ENCODE peak calls at places on chromosomes 11 and 22, in four cellular contexts. One of them, this sample, is unnamed.
A peak's percentile ranks its signal among the peaks of the same experiment; 100 is the strongest.

GRCh38 chr22:39900306-39901227 is at the start of gene GRAP2:
- DNase-seq in K562: peak; percentile 69
- DNase-seq in GM12878: peak; percentile 94
- DNase-seq in HepG2: no peak
- DNase-seq in this sample: no peak

GRCh38 chr11:32892355-32893090 is at the start of gene QSER1:
- DNase-seq in K562: peak; percentile 82
- DNase-seq in GM12878: no peak
- DNase-seq in HepG2: peak; percentile 35
- DNase-seq in this sample: peak; percentile 67

GRCh38 chr11:74153224-74153623 is 17.6 kb downstream of the C2CD3 start:
- DNase-seq in K562: no peak
- DNase-seq in GM12878: no peak
- DNase-seq in HepG2: no peak
- DNase-seq in this sample: no peak

GRCh38 chr22:24926428-24926725 is 20.1 kb downstream of the LHFPL7 start:
- DNase-seq in K562: no peak
- DNase-seq in GM12878: no peak
- DNase-seq in HepG2: no peak
- DNase-seq in this sample: no peak

GRCh38 chr22:22219140-22219996 is 25.2 kb upstream of the VPREB1 start:
- DNase-seq in K562: no peak
- DNase-seq in GM12878: no peak
- DNase-seq in HepG2: no peak
- DNase-seq in this sample: no peak

GRCh38 chr22:44473166-44473565 is 24.9 kb downstream of the RTL6 start:
- DNase-seq in K562: no peak
- DNase-seq in GM12878: no peak
- DNase-seq in HepG2: no peak
- DNase-seq in this sample: no peak

GRCh38 chr22:50027639-50028537 is 15.3 kb upstream of the IL17REL start:
- DNase-seq in K562: no peak
- DNase-seq in GM12878: no peak
- DNase-seq in HepG2: no peak
- DNase-seq in this sample: peak; percentile 37

GRCh38 chr11:44977493-44977984 is 26.9 kb upstream of the TP53I11 start:
- DNase-seq in K562: no peak
- DNase-seq in GM12878: no peak
- DNase-seq in HepG2: no peak
- DNase-seq in this sample: peak; percentile 34

GRCh38 chr11:19632435-19632834 is 80.2 kb upstream of the NAV2 start:
- DNase-seq in K562: no peak
- DNase-seq in GM12878: no peak
- DNase-seq in HepG2: no peak
- DNase-seq in this sample: no peak

GRCh38 chr11:88813233-88813915 is 252.4 kb downstream of the GRM5 start:
- DNase-seq in K562: no peak
- DNase-seq in GM12878: no peak
- DNase-seq in HepG2: no peak
- DNase-seq in this sample: no peak

GRCh38 chr11:33089776-33090175 is 50.4 kb downstream of the TCP11L1 start:
- DNase-seq in K562: no peak
- DNase-seq in GM12878: no peak
- DNase-seq in HepG2: no peak
- DNase-seq in this sample: peak; percentile 17

GRCh38 chr11:130830563-130830950 is 85.7 kb downstream of the SNX19 start:
- DNase-seq in K562: no peak
- DNase-seq in GM12878: no peak
- DNase-seq in HepG2: no peak
- DNase-seq in this sample: no peak

GRCh38 chr11:125332821-125333220 is 163.2 kb downstream of the FEZ1 start:
- DNase-seq in K562: no peak
- DNase-seq in GM12878: no peak
- DNase-seq in HepG2: no peak
- DNase-seq in this sample: no peak

GRCh38 chr11:106389096-106389495 is 311.6 kb downstream of the AASDHPPT start:
- DNase-seq in K562: no peak
- DNase-seq in GM12878: no peak
- DNase-seq in HepG2: no peak
- DNase-seq in this sample: no peak

GRCh38 chr11:79431535-79431934 is 9.3 kb downstream of the TENM4 start:
- DNase-seq in K562: no peak
- DNase-seq in GM12878: no peak
- DNase-seq in HepG2: no peak
- DNase-seq in this sample: no peak

GRCh38 chr11:110081462-110082233 is 11.5 kb upstream of the ZC3H12C start:
- DNase-seq in K562: no peak
- DNase-seq in GM12878: no peak
- DNase-seq in HepG2: no peak
- DNase-seq in this sample: no peak

GRCh38 chr11:9943346-9944110 is 279.7 kb downstream of the SWAP70 start:
- DNase-seq in K562: no peak
- DNase-seq in GM12878: no peak
- DNase-seq in HepG2: peak; percentile 4
- DNase-seq in this sample: no peak

GRCh38 chr11:77170107-77170506 is 42.1 kb downstream of the MYO7A start:
- DNase-seq in K562: no peak
- DNase-seq in GM12878: no peak
- DNase-seq in HepG2: no peak
- DNase-seq in this sample: no peak

GRCh38 chr11:129265125-129265788 is 73.1 kb upstream of the ARHGAP32 start:
- DNase-seq in K562: no peak
- DNase-seq in GM12878: no peak
- DNase-seq in HepG2: no peak
- DNase-seq in this sample: no peak

GRCh38 chr22:36308880-36309279 is 55.9 kb downstream of the APOL1 start:
- DNase-seq in K562: no peak
- DNase-seq in GM12878: no peak
- DNase-seq in HepG2: no peak
- DNase-seq in this sample: no peak

GRCh38 chr22:38843716-38844660 is at the start of gene NPTXR:
- DNase-seq in K562: peak; percentile 63
- DNase-seq in GM12878: no peak
- DNase-seq in HepG2: peak; percentile 30
- DNase-seq in this sample: peak; percentile 53

GRCh38 chr11:88603499-88603898 is 266.0 kb upstream of the CTSC start:
- DNase-seq in K562: no peak
- DNase-seq in GM12878: no peak
- DNase-seq in HepG2: no peak
- DNase-seq in this sample: no peak

GRCh38 chr22:45785458-45785857 is 113.8 kb downstream of the ATXN10 start:
- DNase-seq in K562: no peak
- DNase-seq in GM12878: no peak
- DNase-seq in HepG2: peak; percentile 28
- DNase-seq in this sample: peak; percentile 75

GRCh38 chr22:26550498-26551033 is 38.3 kb upstream of the TFIP11 start:
- DNase-seq in K562: no peak
- DNase-seq in GM12878: no peak
- DNase-seq in HepG2: peak; percentile 17
- DNase-seq in this sample: no peak

GRCh38 chr11:8711895-8712442 is 29.4 kb downstream of the RPL27A start:
- DNase-seq in K562: no peak
- DNase-seq in GM12878: no peak
- DNase-seq in HepG2: no peak
- DNase-seq in this sample: no peak

GRCh38 chr11:134598368-134598767 is 186.3 kb upstream of the B3GAT1 start:
- DNase-seq in K562: no peak
- DNase-seq in GM12878: no peak
- DNase-seq in HepG2: no peak
- DNase-seq in this sample: no peak

GRCh38 chr11:111026241-111026640 is 219.3 kb upstream of the POU2AF2 start:
- DNase-seq in K562: no peak
- DNase-seq in GM12878: no peak
- DNase-seq in HepG2: no peak
- DNase-seq in this sample: no peak

GRCh38 chr11:75240381-75241035 is at the start of gene TPBGL:
- DNase-seq in K562: peak; percentile 57
- DNase-seq in GM12878: no peak
- DNase-seq in HepG2: no peak
- DNase-seq in this sample: no peak

GRCh38 chr11:12842933-12843636 is 166.0 kb upstream of the RASSF10 start:
- DNase-seq in K562: peak; percentile 95
- DNase-seq in GM12878: no peak
- DNase-seq in HepG2: no peak
- DNase-seq in this sample: no peak

GRCh38 chr11:38538866-38539651 is 1941.0 kb upstream of the RAG2 start:
- DNase-seq in K562: peak; percentile 91
- DNase-seq in GM12878: no peak
- DNase-seq in HepG2: no peak
- DNase-seq in this sample: no peak

GRCh38 chr11:69055598-69056516 is 7.1 kb downstream of the TPCN2 start:
- DNase-seq in K562: no peak
- DNase-seq in GM12878: peak; percentile 94
- DNase-seq in HepG2: no peak
- DNase-seq in this sample: no peak

GRCh38 chr11:41456288-41456687 is 3.2 kb downstream of the LRRC4C start:
- DNase-seq in K562: no peak
- DNase-seq in GM12878: no peak
- DNase-seq in HepG2: no peak
- DNase-seq in this sample: no peak

GRCh38 chr11:3810951-3811350 is 2.6 kb downstream of the PGAP2 start:
- DNase-seq in K562: no peak
- DNase-seq in GM12878: no peak
- DNase-seq in HepG2: no peak
- DNase-seq in this sample: no peak

GRCh38 chr22:37566329-37566837 is 6.1 kb downstream of the CDC42EP1 start:
- DNase-seq in K562: no peak
- DNase-seq in GM12878: no peak
- DNase-seq in HepG2: no peak
- DNase-seq in this sample: no peak

GRCh38 chr22:45207981-45208664 is 32.6 kb downstream of the KIAA0930 start:
- DNase-seq in K562: no peak
- DNase-seq in GM12878: no peak
- DNase-seq in HepG2: no peak
- DNase-seq in this sample: no peak

GRCh38 chr11:3885855-3886254 is 30.4 kb downstream of the STIM1 start:
- DNase-seq in K562: no peak
- DNase-seq in GM12878: no peak
- DNase-seq in HepG2: no peak
- DNase-seq in this sample: no peak

GRCh38 chr11:103870821-103871309 is 165.6 kb upstream of the DDI1 start:
- DNase-seq in K562: no peak
- DNase-seq in GM12878: no peak
- DNase-seq in HepG2: no peak
- DNase-seq in this sample: no peak

GRCh38 chr11:117828641-117829368 is 4.3 kb upstream of the FXYD2 start:
- DNase-seq in K562: peak; percentile 27
- DNase-seq in GM12878: no peak
- DNase-seq in HepG2: no peak
- DNase-seq in this sample: peak; percentile 29
- TF ChIP-seq JUNB in K562: no peak
- TF ChIP-seq JUNB in GM12878: peak; percentile 72
- TF ChIP-seq JUNB in HepG2: no peak
- TF ChIP-seq JUNB in this sample: no peak

GRCh38 chr11:65159005-65159404 is 11.0 kb upstream of the SPDYC start:
- DNase-seq in K562: no peak
- DNase-seq in GM12878: peak; percentile 61
- DNase-seq in HepG2: no peak
- DNase-seq in this sample: no peak
- TF ChIP-seq USF2 in K562: no peak
- TF ChIP-seq USF2 in GM12878: no peak
- TF ChIP-seq USF2 in HepG2: no peak
- TF ChIP-seq USF2 in this sample: no peak

GRCh38 chr11:123653997-123654565 is 343 bp downstream of the SCN3B start:
- DNase-seq in K562: peak; percentile 36
- DNase-seq in GM12878: no peak
- DNase-seq in HepG2: no peak
- DNase-seq in this sample: peak; percentile 35
- TF ChIP-seq JUNB in K562: no peak
- TF ChIP-seq JUNB in GM12878: no peak
- TF ChIP-seq JUNB in HepG2: no peak
- TF ChIP-seq JUNB in this sample: no peak

GRCh38 chr11:64848779-64849599 is 4.5 kb upstream of the CDC42BPG start:
- DNase-seq in K562: peak; percentile 33
- DNase-seq in GM12878: no peak
- DNase-seq in HepG2: no peak
- DNase-seq in this sample: no peak
- TF ChIP-seq USF2 in K562: no peak
- TF ChIP-seq USF2 in GM12878: no peak
- TF ChIP-seq USF2 in HepG2: no peak
- TF ChIP-seq USF2 in this sample: no peak

GRCh38 chr11:121589946-121590537 is 137.3 kb upstream of the SORL1-AS1 start:
- DNase-seq in K562: no peak
- DNase-seq in GM12878: peak; percentile 97
- DNase-seq in HepG2: no peak
- DNase-seq in this sample: no peak
- TF ChIP-seq JUNB in K562: no peak
- TF ChIP-seq JUNB in GM12878: peak; percentile 95
- TF ChIP-seq JUNB in HepG2: no peak
- TF ChIP-seq JUNB in this sample: no peak

GRCh38 chr11:46237248-46238077 is 40.0 kb upstream of the CREB3L1 start:
- DNase-seq in K562: peak; percentile 97
- DNase-seq in GM12878: no peak
- DNase-seq in HepG2: no peak
- DNase-seq in this sample: peak; percentile 93
- TF ChIP-seq USF2 in K562: no peak
- TF ChIP-seq USF2 in GM12878: no peak
- TF ChIP-seq USF2 in HepG2: no peak
- TF ChIP-seq USF2 in this sample: no peak

GRCh38 chr11:70400643-70401042 is 2.3 kb downstream of the CTTN start:
- DNase-seq in K562: no peak
- DNase-seq in GM12878: no peak
- DNase-seq in HepG2: no peak
- DNase-seq in this sample: no peak

GRCh38 chr11:70398834-70399680 is 728 bp downstream of the CTTN start:
- DNase-seq in K562: peak; percentile 44
- DNase-seq in GM12878: no peak
- DNase-seq in HepG2: no peak
- DNase-seq in this sample: no peak

GRCh38 chr11:70397983-70398833 is at the start of gene CTTN:
- DNase-seq in K562: peak; percentile 90
- DNase-seq in GM12878: peak; percentile 24
- DNase-seq in HepG2: peak; percentile 79
- DNase-seq in this sample: peak; percentile 92

GRCh38 chr11:70397336-70397982 is 870 bp upstream of the CTTN start:
- DNase-seq in K562: peak; percentile 79
- DNase-seq in GM12878: no peak
- DNase-seq in HepG2: peak; percentile 43
- DNase-seq in this sample: no peak

DNA sequence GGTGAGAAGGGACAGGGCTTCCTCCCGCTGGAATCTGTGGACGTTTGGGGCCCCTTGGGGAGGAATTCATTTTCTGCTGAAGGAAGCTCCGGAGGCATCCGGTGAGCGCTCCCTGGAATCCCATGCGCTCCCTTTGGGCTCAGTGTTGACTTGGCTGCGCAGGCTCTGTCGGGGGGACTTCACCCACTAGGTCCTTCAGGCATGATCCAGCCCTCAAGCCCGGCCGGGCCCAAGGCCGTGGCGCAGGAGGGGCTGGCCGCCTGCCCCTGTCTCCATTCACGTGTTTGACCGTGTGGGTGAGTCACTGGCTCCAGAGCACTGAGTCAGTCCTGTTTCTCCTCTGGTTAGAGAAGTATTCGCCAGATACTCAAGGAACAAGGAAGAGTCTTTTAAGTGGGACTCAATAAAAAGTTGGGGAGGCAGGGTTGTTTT is 1.4 kb downstream of the CTTN start:
- DNase-seq in K562: peak; percentile 83
- DNase-seq in GM12878: no peak
- DNase-seq in HepG2: peak; percentile 78
- DNase-seq in this sample: peak; percentile 90
- TF ChIP-seq JUNB in K562: no peak
- TF ChIP-seq JUNB in GM12878: no peak
- TF ChIP-seq JUNB in HepG2: no peak
- TF ChIP-seq JUNB in this sample: peak; percentile 57